ENCODE peak calls at places on chromosomes 5 and 9, in four cellular contexts. C, F, G and O are unnamed samples.

GRCh38 chr9:38263534-38263933 is 129.0 kb upstream of the ALDH1B1 start:
- DNase-seq in F (peak), C (peak), G (no peak), O (no peak)

GRCh38 chr9:132365986-132366385 is 11.2 kb upstream of the SETX start:
- DNase-seq in C (no peak), G (no peak), F (no peak), O (no peak)

GRCh38 chr5:149358294-149358651 is 427 bp downstream of the PCYOX1L start:
- DNase-seq in C (no peak), G (no peak), F (no peak), O (peak)

GRCh38 chr9:20945269-20945668 is 86.2 kb downstream of the HACD4 start:
- DNase-seq in G (no peak), F (no peak), C (no peak), O (no peak)

GRCh38 chr5:150068472-150068871 is 17.9 kb downstream of the CSF1R start:
- DNase-seq in G (no peak), C (no peak), F (no peak), O (peak)

GRCh38 chr5:23996525-23996924 is 489.1 kb downstream of the PRDM9 start:
- DNase-seq in F (no peak), C (no peak), G (no peak), O (no peak)

GRCh38 chr9:28678097-28678496 is 1104.8 kb upstream of the C9orf72 start:
- DNase-seq in G (no peak), C (no peak), F (no peak), O (no peak)

GRCh38 chr5:180831139-180832080 is 28.8 kb upstream of the MGAT1 start:
- DNase-seq in C (peak), F (no peak), G (peak), O (peak)

GRCh38 chr5:53073349-53073748 is 36.2 kb downstream of the MOCS2 start:
- DNase-seq in G (no peak), F (no peak), C (no peak), O (no peak)

GRCh38 chr9:129703667-129704355 is 38.4 kb downstream of the PRRX2 start:
- DNase-seq in G (no peak), C (no peak), F (no peak), O (no peak)

GRCh38 chr5:96247097-96247675 is 185.9 kb downstream of the PCSK1 start:
- DNase-seq in G (no peak), C (no peak), F (no peak), O (no peak)

GRCh38 chr9:129333961-129334743 is 156.1 kb upstream of the IER5L start:
- DNase-seq in C (peak), F (peak), G (peak), O (peak)

GRCh38 chr5:122756263-122756911 is 18.5 kb upstream of the SNX2 start:
- DNase-seq in C (no peak), F (no peak), G (no peak), O (no peak)

GRCh38 chr5:23742701-23743100 is 235.3 kb downstream of the PRDM9 start:
- DNase-seq in F (no peak), G (no peak), C (no peak), O (peak)

GRCh38 chr9:79471577-79472543 is 99.9 kb upstream of the TLE4 start:
- DNase-seq in F (no peak), G (no peak), C (no peak), O (no peak)

GRCh38 chr5:39772307-39772706 is 347.5 kb upstream of the DAB2 start:
- DNase-seq in G (no peak), F (no peak), C (no peak), O (no peak)

DNA sequence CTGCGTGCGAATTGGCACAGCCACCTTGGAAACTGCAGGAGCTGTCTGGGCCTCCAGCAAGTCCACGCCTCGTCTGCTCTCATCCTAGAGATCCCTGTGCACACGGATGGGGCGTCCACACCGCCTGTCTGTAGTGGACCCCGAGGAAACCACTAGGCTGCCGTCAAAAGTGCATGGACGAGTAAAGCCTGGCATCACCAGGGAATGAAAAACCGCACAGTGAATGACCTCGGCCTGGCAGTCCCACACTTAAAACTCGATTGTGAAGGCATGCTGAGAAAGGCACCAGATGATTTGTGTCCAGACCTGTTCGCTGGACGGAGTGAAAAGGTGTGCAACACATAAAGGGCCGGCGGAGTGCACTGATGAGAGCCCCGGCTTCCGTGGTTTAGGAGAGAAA is 50.8 kb downstream of the MRPL36 start:
- DNase-seq in F (no peak), G (no peak), C (no peak), O (no peak)
- TF ChIP-seq JUND in F (no peak), G (no peak), C (no peak), O (no peak)

GRCh38 chr5:177194278-177194677 is 60.7 kb downstream of the NSD1 start:
- DNase-seq in F (peak), C (peak), G (no peak), O (peak)
- TF ChIP-seq JUND in F (no peak), C (peak), G (no peak), O (no peak)

DNA sequence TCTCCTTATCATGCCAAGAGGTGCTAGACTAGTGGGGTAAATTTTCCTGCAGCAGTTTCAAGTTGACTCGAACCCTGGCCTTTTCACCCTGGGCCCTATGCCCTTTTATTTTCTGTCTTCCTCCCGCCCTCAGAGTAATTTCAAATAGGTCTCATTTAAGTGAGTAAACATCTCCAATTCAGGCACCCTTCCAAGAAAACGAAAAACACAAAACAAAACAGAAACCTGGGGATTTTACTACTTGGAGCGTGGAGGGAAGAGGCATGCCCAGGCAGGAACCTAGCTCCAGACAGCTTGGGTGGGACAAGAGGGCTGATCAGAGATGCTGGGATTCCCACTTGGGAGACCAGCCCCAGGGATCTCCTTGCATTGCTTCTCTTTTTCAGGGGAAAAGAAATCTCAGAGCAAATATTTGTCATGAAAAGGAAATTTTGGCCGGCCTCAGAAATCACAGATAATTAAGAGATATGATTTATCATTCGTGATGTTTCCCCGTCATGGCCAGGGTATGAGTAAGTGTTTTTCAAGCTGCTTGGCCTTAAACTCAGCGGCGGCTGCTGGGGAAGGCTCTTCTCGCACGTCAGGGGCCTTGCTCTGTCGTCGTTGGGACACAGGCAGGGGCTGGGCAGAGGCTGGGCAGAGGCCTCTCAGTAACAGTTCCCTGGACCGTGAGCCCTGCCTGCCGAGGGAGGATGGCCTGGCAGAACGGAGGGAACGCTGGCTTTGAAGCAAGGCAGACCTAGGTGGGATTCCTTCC is 248.6 kb upstream of the KLF4 start:
- DNase-seq in G (no peak), C (no peak), F (no peak), O (no peak)
- TF ChIP-seq JUND in G (no peak), C (no peak), F (no peak), O (no peak)

GRCh38 chr9:96413312-96414221 is 4.6 kb downstream of the ZNF367 start:
- DNase-seq in F (no peak), C (no peak), G (no peak), O (no peak)
- TF ChIP-seq JUND in F (no peak), C (no peak), G (no peak), O (no peak)

GRCh38 chr5:65811004-65811403 is 89.0 kb downstream of the NLN start:
- DNase-seq in G (no peak), F (no peak), C (peak), O (no peak)

GRCh38 chr5:65809817-65810531 is 88.0 kb downstream of the NLN start:
- DNase-seq in C (no peak), F (no peak), G (no peak), O (no peak)

GRCh38 chr5:65805082-65805481 is 83.1 kb downstream of the NLN start:
- DNase-seq in F (no peak), G (no peak), C (no peak), O (no peak)

GRCh38 chr5:65808818-65809217 is 86.8 kb downstream of the NLN start:
- DNase-seq in C (peak), G (no peak), F (no peak), O (peak)

DNA sequence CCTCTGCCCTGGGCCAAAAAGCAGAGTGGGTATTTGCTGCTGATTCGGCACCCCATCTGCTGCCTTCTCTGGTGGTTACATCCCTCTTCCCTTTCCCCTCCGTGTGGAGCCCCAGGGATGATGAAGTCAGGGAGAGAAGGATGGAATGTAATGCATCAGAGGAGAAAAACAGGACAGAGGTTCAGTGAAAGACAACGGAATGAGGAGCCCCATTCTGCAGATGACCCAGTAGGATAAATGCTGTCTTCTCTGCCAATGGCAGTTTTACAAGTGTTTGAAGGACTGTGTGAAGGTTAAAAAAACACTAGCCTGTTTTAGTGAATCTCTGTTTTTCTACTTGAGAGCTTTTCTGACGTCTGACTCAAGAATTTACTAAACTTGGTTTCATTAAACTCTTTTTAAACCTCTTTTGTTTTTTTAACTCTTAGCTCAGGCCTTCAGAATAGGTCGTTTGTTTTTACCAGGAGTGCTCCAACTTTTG is 86.3 kb downstream of the NLN start:
- DNase-seq in C (no peak), F (no peak), G (no peak), O (no peak)
- TF ChIP-seq JUND in C (no peak), F (no peak), G (no peak), O (no peak)

DNA sequence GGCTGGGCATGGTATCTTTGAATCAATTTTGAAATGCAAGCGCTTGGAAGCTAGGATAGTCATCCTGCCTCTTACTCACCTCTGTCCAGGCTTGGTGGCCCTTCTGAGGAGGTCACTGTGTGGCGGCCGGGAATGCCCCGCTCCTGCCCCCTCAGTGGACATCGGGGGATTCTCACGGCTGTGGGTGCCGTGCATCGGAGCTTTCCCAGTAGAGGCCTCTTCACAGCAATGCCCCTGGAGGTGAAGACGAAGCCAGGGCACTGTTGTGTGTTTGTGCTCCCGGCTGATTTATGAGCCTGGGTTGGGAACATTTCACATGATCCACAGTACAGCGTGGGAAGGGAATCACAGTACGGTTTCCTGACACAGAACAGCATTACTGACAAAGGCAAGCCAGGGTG is 147.5 kb downstream of the NXNL2 start:
- DNase-seq in F (no peak), C (no peak), G (no peak), O (no peak)
- TF ChIP-seq JUND in F (no peak), C (no peak), G (no peak), O (no peak)

DNA sequence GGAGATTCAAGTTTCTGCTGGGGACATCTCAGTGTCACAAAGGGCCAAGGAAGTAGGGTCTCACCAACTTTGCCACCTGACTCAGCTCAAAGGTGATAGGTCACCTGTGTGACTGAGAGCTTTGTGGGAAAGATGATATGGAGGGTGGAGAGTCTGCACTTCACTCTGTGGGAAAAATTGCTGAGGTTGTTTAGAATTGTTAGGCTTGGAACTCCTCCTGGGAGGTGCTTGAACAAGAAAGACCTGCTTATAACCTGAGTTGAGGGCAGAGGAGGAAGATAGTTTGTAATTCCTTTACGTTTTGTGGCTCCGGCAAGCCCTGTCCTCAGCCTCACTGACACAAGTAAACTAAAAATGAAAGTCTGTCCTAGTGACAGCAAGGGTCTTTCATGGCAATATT is 23.0 kb downstream of the PCDHAC2 start:
- DNase-seq in G (no peak), F (no peak), C (no peak), O (no peak)
- TF ChIP-seq JUND in G (no peak), F (no peak), C (no peak), O (no peak)